ENCODE peak calls at places on chromosomes 5 and 9, in four cellular contexts. M is fibroblast of lung, W is neural crest cell, Z is GM06990. I is an unnamed sample.

GRCh38 chr5:137521246-137521645 is 22.1 kb upstream of the SPOCK1 start:
- DNase-seq in M (no peak), W (no peak), Z (no peak), I (no peak)

GRCh38 chr5:69491027-69491426 is 1.6 kb upstream of the OCLN start:
- DNase-seq in M (no peak), W (no peak), Z (no peak), I (no peak)

GRCh38 chr5:140575309-140575708 is 10.7 kb downstream of the SLC35A4 start:
- DNase-seq in M (peak), W (no peak), Z (no peak), I (peak)

GRCh38 chr9:107337676-107338590 is 54.9 kb downstream of the RAD23B start:
- DNase-seq in M (peak), W (no peak), Z (no peak), I (no peak)

GRCh38 chr5:136062563-136063274 is 33.9 kb downstream of the TGFBI start:
- DNase-seq in M (peak), W (no peak), Z (no peak), I (no peak)

GRCh38 chr5:150217041-150217440 is 27.2 kb downstream of the SLC6A7 start:
- DNase-seq in M (no peak), W (no peak), Z (no peak), I (no peak)

GRCh38 chr9:81822263-81822865 is 105.9 kb upstream of the SPATA31D4 start:
- DNase-seq in M (no peak), W (no peak), Z (no peak), I (no peak)

GRCh38 chr5:52864376-52864775 is 76.7 kb downstream of the ITGA1 start:
- DNase-seq in M (peak), W (no peak), Z (no peak), I (no peak)

GRCh38 chr5:132363431-132364112 is 5.9 kb upstream of the SLC22A5 start:
- DNase-seq in M (peak), W (no peak), Z (no peak), I (peak)

GRCh38 chr9:32431196-32431595 is 46.8 kb downstream of the ACO1 start:
- DNase-seq in M (no peak), W (no peak), Z (no peak), I (peak)

GRCh38 chr9:75918909-75919308 is 28.4 kb downstream of the PCSK5 start:
- DNase-seq in M (no peak), W (no peak), Z (no peak), I (no peak)

GRCh38 chr9:79858509-79858908 is 286.7 kb downstream of the TLE4 start:
- DNase-seq in M (peak), W (no peak), Z (no peak), I (peak)

GRCh38 chr5:65696892-65697291 is 25.0 kb downstream of the SGTB start:
- DNase-seq in M (peak), W (no peak), Z (no peak), I (no peak)

DNA sequence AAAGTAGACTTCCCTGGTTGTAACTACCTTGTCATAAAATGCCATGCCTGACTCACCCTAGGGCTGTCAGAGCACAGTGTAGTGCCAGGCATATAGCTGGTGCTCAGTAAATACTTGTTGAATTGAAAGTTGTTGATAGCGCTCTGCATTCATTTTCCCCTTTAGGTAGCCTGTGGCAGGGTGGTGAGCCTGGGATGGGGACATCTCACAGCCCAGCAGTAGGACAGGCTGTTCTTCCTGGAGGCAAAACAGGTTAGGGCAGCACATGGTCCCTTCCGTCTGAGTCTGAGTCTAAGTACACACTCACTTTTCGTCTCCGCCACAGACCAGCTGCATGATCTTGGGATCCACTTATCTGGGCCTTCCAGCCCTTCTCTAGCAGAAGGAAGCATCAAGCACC is 401.9 kb downstream of the ZSWIM6 start:
- DNase-seq in M (no peak), W (no peak), Z (no peak), I (no peak)
- TF ChIP-seq CTCF in M (no peak), W (no peak), Z (no peak), I (no peak)

GRCh38 chr9:112091805-112092204 is 83.3 kb downstream of the SUSD1 start:
- DNase-seq in M (peak), W (no peak), Z (no peak), I (no peak)
- TF ChIP-seq CTCF in M (peak), W (peak), Z (peak), I (peak)

GRCh38 chr5:5584236-5584749 is 161.8 kb downstream of the ICE1 start:
- DNase-seq in M (no peak), W (no peak), Z (no peak), I (no peak)
- TF ChIP-seq CTCF in M (no peak), W (no peak), Z (no peak), I (no peak)

GRCh38 chr9:134740071-134740470 is 98.5 kb downstream of the COL5A1 start:
- DNase-seq in M (no peak), W (no peak), Z (no peak), I (no peak)
- TF ChIP-seq CTCF in M (no peak), W (no peak), Z (no peak), I (no peak)

GRCh38 chr9:69873401-69873950 is 52.9 kb downstream of the CFAP95 start:
- DNase-seq in M (no peak), W (no peak), Z (no peak), I (no peak)

GRCh38 chr9:69876981-69877380 is 56.4 kb downstream of the CFAP95 start:
- DNase-seq in M (no peak), W (no peak), Z (no peak), I (no peak)

GRCh38 chr9:69874301-69875060 is 53.9 kb downstream of the CFAP95 start:
- DNase-seq in M (no peak), W (no peak), Z (no peak), I (no peak)

GRCh38 chr9:69882998-69883565 is 62.5 kb downstream of the CFAP95 start:
- DNase-seq in M (no peak), W (no peak), Z (no peak), I (no peak)

GRCh38 chr9:69877852-69878507 is 57.4 kb downstream of the CFAP95 start:
- DNase-seq in M (peak), W (no peak), Z (no peak), I (no peak)
- TF ChIP-seq CTCF in M (peak), W (peak), Z (peak), I (peak)

GRCh38 chr5:956178-956761 is 52.3 kb upstream of the NKD2 start:
- DNase-seq in M (no peak), W (no peak), Z (no peak), I (no peak)

GRCh38 chr5:956941-957729 is 51.5 kb upstream of the NKD2 start:
- DNase-seq in M (peak), W (no peak), Z (peak), I (peak)

GRCh38 chr5:958701-959571 is 49.7 kb upstream of the NKD2 start:
- DNase-seq in M (peak), W (no peak), Z (no peak), I (no peak)

GRCh38 chr5:959581-960531 is 48.7 kb upstream of the NKD2 start:
- DNase-seq in M (no peak), W (no peak), Z (no peak), I (no peak)

GRCh38 chr5:957730-958485 is 50.7 kb upstream of the NKD2 start:
- DNase-seq in M (peak), W (no peak), Z (no peak), I (no peak)
- TF ChIP-seq CTCF in M (no peak), W (no peak), Z (no peak), I (no peak)

DNA sequence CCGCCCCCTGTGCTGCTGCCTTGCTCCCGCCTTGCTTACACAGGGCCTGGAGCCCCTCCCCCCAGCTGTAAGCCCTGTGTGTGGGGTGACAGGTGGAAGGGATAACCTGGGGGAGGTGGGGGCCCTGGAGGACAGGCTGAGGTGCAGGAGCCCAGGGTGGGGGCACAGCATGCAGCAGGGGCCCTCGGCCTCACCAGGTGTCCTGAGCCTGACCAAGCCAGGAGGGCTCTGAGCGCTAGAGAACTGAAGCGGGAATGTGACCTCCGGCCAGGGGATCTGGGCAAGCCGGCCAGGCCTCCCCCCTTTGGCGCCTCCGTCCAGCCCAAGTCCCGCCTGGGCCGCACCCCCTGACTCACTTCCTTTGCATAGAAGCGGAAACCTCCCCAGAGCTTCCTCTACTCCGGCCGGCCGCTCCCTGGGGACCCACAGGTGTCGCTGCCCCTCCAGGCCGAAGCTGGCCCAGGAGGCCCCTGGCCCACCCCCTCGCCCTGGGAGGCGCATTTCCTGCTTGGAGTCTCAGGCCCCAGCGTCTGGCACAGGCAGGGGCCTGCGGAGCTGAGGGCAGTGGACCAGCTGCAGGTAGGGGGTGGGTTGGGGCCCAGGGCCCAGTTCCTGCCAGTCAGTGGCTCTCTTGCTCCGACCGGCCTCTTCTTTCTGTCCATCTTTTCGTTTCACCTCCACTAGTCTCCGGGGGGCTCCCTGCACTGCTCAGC is at the start of gene TOR4A:
- DNase-seq in M (peak), W (no peak), Z (peak), I (peak)
- TF ChIP-seq CTCF in M (peak), W (no peak), Z (peak), I (peak)

GRCh38 chr9:30746589-30746988 is 1637.9 kb upstream of the ACO1 start:
- DNase-seq in M (no peak), W (no peak), Z (no peak), I (no peak)
- TF ChIP-seq CTCF in M (no peak), W (no peak), Z (no peak), I (no peak)

GRCh38 chr5:10018670-10019069 is 231.0 kb downstream of the ATPSCKMT start:
- DNase-seq in M (peak), W (no peak), Z (no peak), I (peak)

GRCh38 chr5:10018211-10018610 is 231.5 kb downstream of the ATPSCKMT start:
- DNase-seq in M (no peak), W (no peak), Z (no peak), I (no peak)

GRCh38 chr5:10019236-10019635 is 230.5 kb downstream of the ATPSCKMT start:
- DNase-seq in M (no peak), W (no peak), Z (no peak), I (no peak)

GRCh38 chr5:10023494-10023893 is 226.2 kb downstream of the ATPSCKMT start:
- DNase-seq in M (no peak), W (no peak), Z (no peak), I (no peak)

GRCh38 chr5:10021248-10021647 is 228.4 kb downstream of the ATPSCKMT start:
- DNase-seq in M (no peak), W (no peak), Z (no peak), I (peak)
- TF ChIP-seq CTCF in M (no peak), W (no peak), Z (peak), I (peak)

DNA sequence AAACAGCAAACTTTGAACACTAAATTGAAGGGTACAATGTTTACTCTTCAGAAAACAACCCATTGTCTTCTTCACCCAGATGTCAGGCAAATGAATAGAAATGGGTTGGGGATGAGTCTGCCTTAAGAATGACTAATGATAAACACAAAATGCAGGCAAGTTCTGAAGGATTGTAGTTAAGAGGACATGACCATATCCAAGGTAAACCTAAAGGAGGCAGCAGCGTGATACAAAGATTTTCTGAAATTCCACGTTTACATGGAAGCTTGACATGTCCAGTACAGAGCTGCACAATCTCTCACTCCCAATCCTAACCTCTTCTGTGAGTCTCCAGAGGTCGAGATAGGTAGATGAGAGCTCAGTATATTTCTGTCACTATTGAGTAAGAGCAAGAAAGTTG is 1263.2 kb upstream of the CDH6 start:
- DNase-seq in M (no peak), W (no peak), Z (no peak), I (no peak)
- TF ChIP-seq CTCF in M (no peak), W (no peak), Z (no peak), I (no peak)